ENCODE peak calls at places on chromosomes 5 and 9, in four cellular contexts. One of them, this sample, is unnamed.

GRCh38 chr9:111621895-111622480 is 9.1 kb upstream of the DNAJC25 start:
- DNase-seq in central memory CD4-positive, alpha-beta T cell: no peak
- DNase-seq in sciatic nerve: no peak
- DNase-seq in head of caudate nucleus: peak
- DNase-seq in this sample: peak

GRCh38 chr9:137095664-137096517 is 9.1 kb downstream of the MAN1B1 start:
- DNase-seq in head of caudate nucleus: no peak
- DNase-seq in central memory CD4-positive, alpha-beta T cell: peak
- DNase-seq in sciatic nerve: no peak
- DNase-seq in this sample: no peak

GRCh38 chr5:146229222-146229621 is 25.8 kb downstream of the RBM27 start:
- DNase-seq in sciatic nerve: no peak
- DNase-seq in central memory CD4-positive, alpha-beta T cell: no peak
- DNase-seq in head of caudate nucleus: no peak
- DNase-seq in this sample: no peak

GRCh38 chr5:132237141-132237540 is 9.5 kb upstream of the P4HA2 start:
- DNase-seq in central memory CD4-positive, alpha-beta T cell: no peak
- DNase-seq in sciatic nerve: peak
- DNase-seq in head of caudate nucleus: no peak
- DNase-seq in this sample: no peak

GRCh38 chr5:79935992-79936643 is 54.9 kb downstream of the MTX3 start:
- DNase-seq in central memory CD4-positive, alpha-beta T cell: no peak
- DNase-seq in sciatic nerve: no peak
- DNase-seq in head of caudate nucleus: peak
- DNase-seq in this sample: no peak

GRCh38 chr9:22052376-22052945 is 43.4 kb upstream of the CDKN2B start:
- DNase-seq in head of caudate nucleus: peak
- DNase-seq in central memory CD4-positive, alpha-beta T cell: peak
- DNase-seq in sciatic nerve: no peak
- DNase-seq in this sample: peak

GRCh38 chr5:137575847-137576246 is 76.7 kb upstream of the SPOCK1 start:
- DNase-seq in sciatic nerve: no peak
- DNase-seq in head of caudate nucleus: no peak
- DNase-seq in central memory CD4-positive, alpha-beta T cell: no peak
- DNase-seq in this sample: peak

GRCh38 chr9:5800969-5801738 is 31.8 kb downstream of the ERMP1 start:
- DNase-seq in head of caudate nucleus: no peak
- DNase-seq in sciatic nerve: no peak
- DNase-seq in central memory CD4-positive, alpha-beta T cell: no peak
- DNase-seq in this sample: no peak

GRCh38 chr5:150121448-150122157 is 34.0 kb downstream of the PDGFRB start:
- DNase-seq in central memory CD4-positive, alpha-beta T cell: no peak
- DNase-seq in head of caudate nucleus: no peak
- DNase-seq in sciatic nerve: peak
- DNase-seq in this sample: no peak

GRCh38 chr9:129613520-129614175 is 7.3 kb downstream of the C9orf50 start:
- DNase-seq in sciatic nerve: peak
- DNase-seq in head of caudate nucleus: peak
- DNase-seq in central memory CD4-positive, alpha-beta T cell: no peak
- DNase-seq in this sample: no peak